ENCODE peak calls at places on chromosomes 2 and 18, in six cellular contexts. M is tibial nerve; I is neuronal stem cell; R is CD4-positive, CD25-positive, alpha-beta regulatory T cell; T is GM23338; B is endothelial cell of umbilical vein. W is an unnamed sample.
A peak's percentile ranks its signal among the peaks of the same experiment; 100 is the strongest.

GRCh38 chr2:222760301-222760897 is 88.9 kb downstream of the MOGAT1 start:
- DNase-seq in M (no peak), I (no peak), R (no peak), T (no peak), B (no peak), W (no peak)

GRCh38 chr2:200658278-200658864 is 72.6 kb downstream of the AOX1 start:
- DNase-seq in M (no peak), I (no peak), R (no peak), T (peak; percentile 33), B (no peak), W (no peak)

GRCh38 chr2:38873763-38874162 is 2.0 kb downstream of the DHX57 start:
- DNase-seq in M (no peak), I (no peak), R (no peak), T (no peak), B (no peak), W (no peak)

GRCh38 chr2:112257575-112257974 is 2.7 kb upstream of the ZC3H8 start:
- DNase-seq in M (no peak), I (no peak), R (no peak), T (no peak), B (no peak), W (no peak)

GRCh38 chr2:216546646-216547403 is 48.2 kb downstream of the RPL37A start:
- DNase-seq in M (no peak), I (no peak), R (no peak), T (no peak), B (no peak), W (no peak)

GRCh38 chr2:10398496-10398895 is 49.6 kb downstream of the ODC1 start:
- DNase-seq in M (peak; percentile 41), I (no peak), R (no peak), T (no peak), B (no peak), W (peak; percentile 76)

GRCh38 chr2:119231975-119232665 is 8.5 kb downstream of the STEAP3 start:
- DNase-seq in M (no peak), I (no peak), R (no peak), T (no peak), B (no peak), W (no peak)

GRCh38 chr2:149465873-149466272 is 121.7 kb downstream of the MMADHC start:
- DNase-seq in M (no peak), I (no peak), R (no peak), T (no peak), B (no peak), W (no peak)

GRCh38 chr18:47628898-47629297 is 301.6 kb downstream of the SMAD2 start:
- DNase-seq in M (no peak), I (no peak), R (no peak), T (no peak), B (no peak), W (no peak)

GRCh38 chr2:11344956-11345671 is 678 bp upstream of the ROCK2 start:
- DNase-seq in M (peak; percentile 92), I (peak; percentile 75), R (no peak), T (peak; percentile 75), B (peak; percentile 80), W (peak; percentile 69)

GRCh38 chr2:216006164-216006663 is 7.1 kb downstream of the MREG start:
- DNase-seq in M (no peak), I (no peak), R (no peak), T (peak; percentile 76), B (peak; percentile 33), W (no peak)

GRCh38 chr2:139905624-139906023 is 1125.4 kb upstream of the NXPH2 start:
- DNase-seq in M (no peak), I (no peak), R (no peak), T (no peak), B (no peak), W (no peak)

GRCh38 chr2:50546790-50547189 is 485.1 kb downstream of the NRXN1 start:
- DNase-seq in M (no peak), I (no peak), R (no peak), T (no peak), B (no peak), W (no peak)

GRCh38 chr2:217610411-217610814 is 392.4 kb downstream of the TNS1 start:
- DNase-seq in M (no peak), I (no peak), R (no peak), T (no peak), B (no peak), W (no peak)

GRCh38 chr2:36635194-36635593 is 37.2 kb upstream of the FEZ2 start:
- DNase-seq in M (no peak), I (no peak), R (no peak), T (no peak), B (peak; percentile 13), W (no peak)

GRCh38 chr2:231199219-231199618 is 788 bp downstream of the ARMC9 start:
- DNase-seq in M (no peak), I (no peak), R (no peak), T (no peak), B (no peak), W (no peak)
- H3K4me3 ChIP-seq in M (peak overlapping the region; percentile 76), I (no peak overlapping the region), R (peak overlapping the region; percentile 26), T (peak overlapping the region; percentile 95), B (peak overlapping the region; percentile 91), W (peak overlapping the region; percentile 39)

GRCh38 chr18:25282282-25282681 is 69.7 kb downstream of the ZNF521 start:
- DNase-seq in M (no peak), I (no peak), R (no peak), T (no peak), B (peak; percentile 69), W (no peak)
- H3K4me1 ChIP-seq in M (no peaks in the 10 kb centered on the region), I (peaks cover 39% of the 10 kb centered on the region), R (no peaks in the 10 kb centered on the region), T (peaks cover 48% of the 10 kb centered on the region), B (peaks cover 81% of the 10 kb centered on the region), W (no peaks in the 10 kb centered on the region)

GRCh38 chr2:61214171-61214570 is 52.2 kb downstream of the C2orf74 start:
- DNase-seq in M (no peak), I (no peak), R (no peak), T (no peak), B (no peak), W (no peak)
- H3K36me3 ChIP-seq in M (peaks cover 46% of the 10 kb centered on the region), I (peaks cover 82% of the 10 kb centered on the region), R (peaks cover 71% of the 10 kb centered on the region), T (peaks cover 3% of the 10 kb centered on the region), B (peaks cover 14% of the 10 kb centered on the region), W (no peaks in the 10 kb centered on the region)

DNA sequence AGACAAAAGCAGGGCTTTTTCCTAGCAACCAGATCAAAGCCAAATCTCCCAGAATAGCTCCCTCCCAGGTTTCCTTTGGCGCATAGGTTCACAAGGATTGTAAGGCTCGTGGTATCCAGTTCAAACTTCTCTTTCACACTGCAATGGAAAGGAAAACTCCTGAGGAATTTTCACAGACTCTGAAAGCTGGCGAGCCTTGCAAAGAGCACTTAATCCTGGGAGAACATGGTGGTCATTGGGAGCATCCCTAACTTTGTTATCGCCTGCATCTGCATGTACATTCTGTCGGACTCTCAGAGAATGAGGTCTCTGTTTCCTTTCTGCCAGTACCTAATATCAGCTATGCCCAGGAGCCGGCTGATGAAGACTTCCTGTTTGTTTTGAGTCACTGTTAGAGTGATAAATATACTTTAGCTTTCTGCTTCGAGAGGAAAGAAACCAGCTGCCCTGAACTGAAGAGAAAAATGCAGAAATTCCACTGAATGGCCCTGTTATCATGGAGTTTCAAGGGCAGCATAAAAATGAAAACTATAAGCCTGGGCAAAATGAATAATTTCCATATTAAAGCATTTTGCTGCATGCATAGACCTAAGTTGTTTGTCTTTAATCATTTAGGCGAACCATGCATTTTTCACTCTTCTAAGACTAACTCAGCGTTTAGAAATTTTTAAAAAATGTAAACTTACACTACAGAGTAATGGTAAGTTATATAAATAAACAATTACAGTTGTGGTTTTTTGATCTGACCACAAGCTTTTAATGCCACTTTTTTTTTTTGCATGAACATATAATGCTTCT is 76.4 kb upstream of the ZEB2 start:
- DNase-seq in M (no peak), I (no peak), R (no peak), T (peak; percentile 17), B (peak; percentile 89), W (no peak)
- H3K4me3 ChIP-seq in M (no peak overlapping the region), I (no peak overlapping the region), R (no peak overlapping the region), T (no peak overlapping the region), B (no peak overlapping the region), W (peak overlapping the region; percentile 48)

DNA sequence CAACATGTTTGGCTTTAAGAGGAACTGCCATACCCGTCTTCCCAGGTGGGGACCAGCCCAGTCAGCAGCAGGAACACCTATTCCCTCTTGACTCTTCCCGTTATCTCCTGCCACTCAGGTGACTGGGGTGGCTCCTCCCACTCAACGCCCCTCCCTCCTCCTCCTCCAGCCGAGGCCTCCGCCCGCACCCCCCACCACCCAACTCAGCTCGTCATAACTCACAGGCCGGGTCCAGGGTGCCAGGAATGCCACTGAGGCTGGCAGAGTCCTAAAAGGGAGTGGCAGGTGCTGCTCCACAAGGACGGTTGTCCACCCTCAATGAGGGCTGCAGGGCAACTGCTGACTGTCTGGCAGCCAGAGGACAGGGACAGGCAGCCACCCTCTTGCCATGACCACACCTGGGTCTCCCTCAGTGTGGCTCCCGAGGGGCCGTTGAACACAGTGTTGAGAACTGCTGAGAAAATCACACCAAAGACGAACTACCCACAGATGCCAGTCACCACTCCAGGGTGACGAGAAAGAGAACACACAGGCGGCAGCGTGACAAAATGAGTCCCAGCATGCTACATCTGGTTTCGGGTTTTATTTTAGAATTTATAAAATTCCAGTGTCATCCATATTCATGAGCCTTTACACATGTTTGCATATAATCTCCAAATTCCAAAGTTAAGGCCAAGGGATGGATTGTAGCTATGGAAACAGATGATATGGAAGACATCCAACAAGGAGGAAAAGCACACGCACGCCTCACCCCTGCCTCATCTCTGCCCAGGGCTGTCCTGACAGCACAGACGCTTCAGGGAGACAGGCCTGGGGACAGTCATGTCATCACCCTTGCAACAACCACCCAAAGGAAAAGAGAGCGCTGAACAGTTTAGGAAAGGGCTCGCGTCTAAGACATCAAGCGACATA is 38.5 kb downstream of the ANO7 start:
- DNase-seq in M (no peak), I (no peak), R (no peak), T (peak; percentile 43), B (no peak), W (peak; percentile 32)
- H3K4me1 ChIP-seq in M (no peaks in the 10 kb centered on the region), I (peaks cover 7% of the 10 kb centered on the region), R (no peaks in the 10 kb centered on the region), T (peaks cover 3% of the 10 kb centered on the region), B (peaks cover 23% of the 10 kb centered on the region), W (no peaks in the 10 kb centered on the region)

GRCh38 chr2:46377287-46377605 is 80.0 kb downstream of the EPAS1 start:
- DNase-seq in M (no peak), I (no peak), R (no peak), T (no peak), B (no peak), W (no peak)

GRCh38 chr2:46378616-46379015 is 81.4 kb downstream of the EPAS1 start:
- DNase-seq in M (no peak), I (no peak), R (no peak), T (no peak), B (no peak), W (no peak)

GRCh38 chr2:46377666-46378560 is 80.7 kb downstream of the EPAS1 start:
- DNase-seq in M (no peak), I (no peak), R (no peak), T (no peak), B (no peak), W (no peak)

GRCh38 chr2:46375566-46376125 is 78.4 kb downstream of the EPAS1 start:
- DNase-seq in M (no peak), I (no peak), R (no peak), T (no peak), B (no peak), W (no peak)

DNA sequence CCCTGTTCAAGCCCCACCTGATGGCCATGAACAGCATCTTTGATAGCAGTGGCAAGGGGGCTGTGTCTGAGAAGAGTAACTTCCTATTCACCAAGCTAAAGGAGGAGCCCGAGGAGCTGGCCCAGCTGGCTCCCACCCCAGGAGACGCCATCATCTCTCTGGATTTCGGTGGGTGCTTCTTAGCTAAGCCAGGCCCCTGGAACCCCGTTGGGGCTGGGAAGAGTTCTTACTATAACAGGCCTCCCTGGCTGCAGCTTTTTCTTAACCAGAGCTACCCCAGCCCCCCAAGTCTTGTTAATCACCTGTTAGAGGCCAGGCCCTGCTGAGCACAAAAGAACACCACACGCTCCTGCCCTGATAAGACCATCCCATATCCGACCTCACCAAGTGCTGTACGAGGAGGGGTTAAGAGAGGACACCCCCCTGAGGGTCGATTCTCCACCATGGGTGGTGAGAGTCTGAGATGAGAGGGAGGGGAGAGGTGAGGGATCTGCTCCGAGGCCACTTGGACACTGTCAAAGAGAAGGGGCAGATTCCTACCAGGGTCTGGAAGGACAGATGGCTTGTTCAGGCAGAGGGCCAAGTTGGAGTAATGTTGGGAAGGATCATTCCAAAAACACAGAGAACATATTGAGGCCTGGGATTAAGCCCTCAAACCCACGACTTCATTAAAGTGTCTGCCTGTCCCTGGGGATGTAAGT is 79.5 kb downstream of the EPAS1 start:
- DNase-seq in M (no peak), I (no peak), R (no peak), T (no peak), B (no peak), W (no peak)
- H3K36me3 ChIP-seq in M (peaks cover 91% of the 10 kb centered on the region), I (no peaks in the 10 kb centered on the region), R (no peaks in the 10 kb centered on the region), T (peaks cover 5% of the 10 kb centered on the region), B (peaks cover 44% of the 10 kb centered on the region), W (peaks cover 9% of the 10 kb centered on the region)